ENCODE peak calls at places on chromosomes 4 and X, in ten cellular contexts. U is dermis microvascular lymphatic vessel endothelial cell; I is ecto neural progenitor cell; E is colonic mucosa; X is heart right ventricle; O is stimulated activated CD8-positive, alpha-beta memory T cell treated with anti-CD3 and anti-CD28 coated beads, Interleukin-4, amount 100 ng/mL, for 24 hours; K is HS-27A; F is ureter; M is RPMI7951; S is WTC11. L is an unnamed sample.

GRCh38 chrX:37830371-37830770 is 17.0 kb downstream of the DYNLT3 start:
- DNase-seq in M (no peak), E (no peak), S (no peak), O (no peak), U (no peak), K (no peak), X (no peak), F (no peak), I (no peak), L (no peak)

GRCh38 chrX:47706575-47706974 is 47.6 kb upstream of the UXT start:
- DNase-seq in O (no peak), E (no peak), X (no peak), K (no peak), M (peak; percentile 18), F (no peak), S (no peak), I (no peak), U (no peak), L (no peak)

GRCh38 chr4:168883513-168883912 is 126.5 kb downstream of the CBR4 start:
- DNase-seq in I (no peak), E (no peak), F (no peak), S (no peak), U (no peak), O (no peak), K (no peak), X (no peak), M (no peak), L (no peak)

GRCh38 chrX:18598413-18598812 is 73.5 kb downstream of the RS1 start:
- DNase-seq in I (no peak), O (no peak), S (no peak), E (no peak), K (no peak), F (no peak), U (no peak), M (no peak), X (no peak), L (no peak)

GRCh38 chr4:82394896-82395295 is 21.1 kb upstream of the HNRNPD start:
- DNase-seq in M (no peak), X (no peak), I (no peak), K (no peak), S (no peak), O (no peak), U (no peak), E (no peak), F (no peak), L (no peak)

GRCh38 chrX:153777261-153778090 is 3.4 kb upstream of the SRPK3 start:
- DNase-seq in X (no peak), K (no peak), E (no peak), F (no peak), U (no peak), O (no peak), M (no peak), S (no peak), I (no peak), L (no peak)

GRCh38 chrX:9132036-9132435 is 98.1 kb upstream of the FAM9B start:
- DNase-seq in S (no peak), M (no peak), K (no peak), E (no peak), U (peak; percentile 6), I (no peak), F (no peak), O (no peak), X (no peak), L (no peak)

GRCh38 chr4:13087041-13087440 is 397.1 kb downstream of the RAB28 start:
- DNase-seq in S (no peak), F (no peak), M (no peak), O (no peak), X (no peak), K (no peak), I (no peak), E (no peak), U (no peak), L (no peak)

GRCh38 chr4:53432528-53433424 is 55.3 kb downstream of the FIP1L1 start:
- DNase-seq in X (no peak), U (no peak), E (no peak), O (no peak), M (no peak), I (no peak), F (no peak), S (no peak), K (no peak), L (no peak)

GRCh38 chr4:2586502-2586901 is 50.1 kb downstream of the FAM193A start:
- DNase-seq in I (no peak), K (no peak), F (no peak), O (no peak), M (no peak), S (no peak), X (no peak), U (no peak), E (no peak), L (no peak)

GRCh38 chr4:185265942-185266341 is 56.5 kb downstream of the SNX25 start:
- DNase-seq in K (no peak), X (no peak), F (no peak), S (no peak), E (no peak), U (peak; percentile 17), M (peak; percentile 80), O (no peak), I (no peak), L (no peak)

GRCh38 chr4:88759039-88759631 is 61.5 kb upstream of the NAP1L5 start:
- DNase-seq in E (no peak), O (no peak), F (no peak), I (peak; percentile 51), S (peak; percentile 26), K (no peak), X (no peak), M (no peak), U (peak; percentile 48), L (no peak)

GRCh38 chrX:135489542-135489941 is 30.9 kb upstream of the INTS6L start:
- DNase-seq in S (no peak), K (no peak), U (no peak), F (no peak), O (no peak), E (no peak), M (no peak), X (no peak), I (no peak), L (no peak)

GRCh38 chr4:51835854-51836253 is 7.1 kb upstream of the DCUN1D4 start:
- DNase-seq in K (no peak), M (no peak), O (no peak), X (no peak), E (no peak), U (no peak), I (no peak), F (no peak), S (no peak), L (no peak)

GRCh38 chr4:146243141-146243882 is 29.0 kb downstream of the REELD1 start:
- DNase-seq in X (peak; percentile 16), S (peak; percentile 84), O (peak; percentile 58), F (no peak), K (no peak), E (no peak), M (peak; percentile 56), I (peak; percentile 65), U (peak; percentile 66), L (no peak)

L was measured in left colon.